ENCODE peak calls at places on chromosomes 11 and 22, in nine cellular contexts. A is suprapubic skin, X is Caco-2, M is transverse colon, H is astrocyte of the spinal cord, L is mesothelial cell of epicardium, K is AG09319, R is type B pancreatic cell, W is GM06990. C is an unnamed sample.
A peak's percentile ranks its signal among the peaks of the same experiment; 100 is the strongest.

GRCh38 chr11:108559904-108560303 is 33.7 kb downstream of the EXPH5 start:
- DNase-seq in L (no peak), R (no peak), X (peak; percentile 37), H (peak; percentile 75), M (no peak), W (no peak), K (peak; percentile 79), A (no peak), C (no peak)

GRCh38 chr11:76810151-76810853 is 27.1 kb downstream of the TSKU start:
- DNase-seq in L (peak; percentile 40), A (no peak), H (no peak), M (peak; percentile 64), W (peak; percentile 50), R (peak; percentile 54), K (no peak), X (peak; percentile 57), C (peak; percentile 63)

GRCh38 chr11:93772123-93772522 is 12.0 kb upstream of the MED17 start:
- DNase-seq in X (no peak), L (no peak), M (no peak), R (no peak), A (no peak), W (no peak), K (no peak), H (no peak), C (no peak)

GRCh38 chr11:119751281-119752060 is 22.5 kb upstream of the NECTIN1 start:
- DNase-seq in W (peak; percentile 66), A (no peak), X (no peak), M (no peak), K (no peak), L (no peak), R (no peak), H (no peak), C (no peak)

GRCh38 chr22:45608763-45609180 is 62.9 kb upstream of the ATXN10 start:
- DNase-seq in K (no peak), H (peak; percentile 81), L (no peak), R (no peak), X (no peak), A (no peak), M (no peak), W (no peak), C (no peak)

GRCh38 chr11:2097998-2098690 is 41.0 kb downstream of the IGF2 start:
- DNase-seq in A (peak; percentile 53), W (no peak), M (no peak), L (no peak), K (no peak), H (no peak), R (no peak), X (no peak), C (no peak)

GRCh38 chr11:34348919-34349318 is 8.9 kb downstream of the ABTB2 start:
- DNase-seq in X (no peak), A (no peak), R (no peak), L (no peak), H (no peak), K (no peak), M (no peak), W (no peak), C (no peak)

GRCh38 chr11:61018059-61018458 is 46.6 kb downstream of the CD6 start:
- DNase-seq in H (no peak), X (no peak), W (no peak), K (no peak), A (no peak), L (no peak), R (no peak), M (no peak), C (no peak)

GRCh38 chr22:38153821-38154562 is 27.6 kb downstream of the PLA2G6 start:
- DNase-seq in A (peak; percentile 48), W (no peak), L (no peak), R (no peak), K (no peak), M (peak; percentile 27), X (no peak), H (no peak), C (no peak)

GRCh38 chr11:11620251-11620965 is 1.4 kb downstream of the GALNT18 start:
- DNase-seq in H (peak; percentile 2), W (peak; percentile 60), R (peak; percentile 72), A (peak; percentile 67), M (peak; percentile 73), X (peak; percentile 44), L (peak; percentile 57), K (no peak), C (peak; percentile 62)

GRCh38 chr11:57499413-57499982 is 16.0 kb downstream of the SLC43A1 start:
- DNase-seq in M (peak; percentile 95), A (peak; percentile 96), W (peak; percentile 81), X (peak; percentile 94), L (peak; percentile 90), K (peak; percentile 72), R (peak; percentile 93), H (peak; percentile 93), C (peak; percentile 94)

GRCh38 chr11:83918471-83918870 is 632.3 kb upstream of the CCDC90B start:
- DNase-seq in R (no peak), H (peak; percentile 8), M (no peak), K (no peak), W (no peak), X (no peak), L (no peak), A (no peak), C (no peak)

GRCh38 chr22:27088026-27088425 is 430.6 kb downstream of the MIAT start:
- DNase-seq in K (no peak), A (no peak), W (no peak), H (peak; percentile 45), R (no peak), M (no peak), L (no peak), X (no peak), C (no peak)

GRCh38 chr11:2702771-2703486 is 3.1 kb upstream of the KCNQ1OT1 start:
- DNase-seq in K (no peak), L (no peak), H (no peak), W (no peak), M (no peak), R (no peak), A (peak; percentile 40), X (no peak), C (no peak)

GRCh38 chr11:73156114-73156513 is 14.0 kb upstream of the FCHSD2 start:
- DNase-seq in K (no peak), W (no peak), M (no peak), R (no peak), L (no peak), H (no peak), X (no peak), A (no peak), C (no peak)

GRCh38 chr22:21446128-21446826 is 20.9 kb upstream of the TMEM191C start:
- DNase-seq in R (peak; percentile 69), W (no peak), K (no peak), A (peak; percentile 55), L (no peak), H (no peak), M (no peak), X (peak; percentile 1), C (no peak)

GRCh38 chr22:47556473-47556872 is 794.0 kb downstream of the TBC1D22A start:
- DNase-seq in R (no peak), W (no peak), M (no peak), K (no peak), A (no peak), H (no peak), X (no peak), L (no peak), C (no peak)

GRCh38 chr11:26830218-26830617 is 108.4 kb upstream of the SLC5A12 start:
- DNase-seq in H (no peak), R (no peak), M (no peak), A (no peak), X (no peak), K (no peak), L (no peak), W (no peak), C (no peak)

GRCh38 chr11:66002648-66003225 is 434 bp downstream of the BANF1 start:
- DNase-seq in W (no peak), M (peak; percentile 68), X (no peak), A (no peak), L (no peak), H (peak; percentile 38), R (no peak), K (no peak), C (peak; percentile 43)

GRCh38 chr11:40403321-40403720 is 1056.1 kb downstream of the LRRC4C start:
- DNase-seq in K (no peak), X (no peak), A (no peak), W (no peak), R (no peak), L (no peak), M (no peak), H (no peak), C (no peak)

GRCh38 chr11:69598147-69598546 is 42.8 kb upstream of the CCND1 start:
- DNase-seq in R (no peak), X (peak; percentile 55), L (no peak), H (no peak), A (no peak), W (no peak), M (no peak), K (no peak), C (peak; percentile 34)
- TF ChIP-seq CTCF in R (peak; percentile 31), X (no peak), L (no peak), H (peak; percentile 19), A (no peak), W (peak; percentile 9), M (no peak), K (no peak), C (no peak)

GRCh38 chr11:112315057-112315720 is 54.5 kb upstream of the PLET1 start:
- DNase-seq in W (no peak), H (no peak), A (no peak), L (no peak), K (no peak), M (no peak), X (no peak), R (no peak), C (no peak)
- TF ChIP-seq CTCF in W (no peak), H (no peak), A (no peak), L (no peak), K (no peak), M (no peak), X (no peak), R (no peak), C (no peak)

GRCh38 chr11:131544591-131544990 is 174.2 kb downstream of the NTM start:
- DNase-seq in A (no peak), M (no peak), L (no peak), K (no peak), X (no peak), R (no peak), W (no peak), H (no peak), C (no peak)
- TF ChIP-seq CTCF in A (no peak), M (no peak), L (no peak), K (no peak), X (no peak), R (no peak), W (no peak), H (peak; percentile 3), C (no peak)

DNA sequence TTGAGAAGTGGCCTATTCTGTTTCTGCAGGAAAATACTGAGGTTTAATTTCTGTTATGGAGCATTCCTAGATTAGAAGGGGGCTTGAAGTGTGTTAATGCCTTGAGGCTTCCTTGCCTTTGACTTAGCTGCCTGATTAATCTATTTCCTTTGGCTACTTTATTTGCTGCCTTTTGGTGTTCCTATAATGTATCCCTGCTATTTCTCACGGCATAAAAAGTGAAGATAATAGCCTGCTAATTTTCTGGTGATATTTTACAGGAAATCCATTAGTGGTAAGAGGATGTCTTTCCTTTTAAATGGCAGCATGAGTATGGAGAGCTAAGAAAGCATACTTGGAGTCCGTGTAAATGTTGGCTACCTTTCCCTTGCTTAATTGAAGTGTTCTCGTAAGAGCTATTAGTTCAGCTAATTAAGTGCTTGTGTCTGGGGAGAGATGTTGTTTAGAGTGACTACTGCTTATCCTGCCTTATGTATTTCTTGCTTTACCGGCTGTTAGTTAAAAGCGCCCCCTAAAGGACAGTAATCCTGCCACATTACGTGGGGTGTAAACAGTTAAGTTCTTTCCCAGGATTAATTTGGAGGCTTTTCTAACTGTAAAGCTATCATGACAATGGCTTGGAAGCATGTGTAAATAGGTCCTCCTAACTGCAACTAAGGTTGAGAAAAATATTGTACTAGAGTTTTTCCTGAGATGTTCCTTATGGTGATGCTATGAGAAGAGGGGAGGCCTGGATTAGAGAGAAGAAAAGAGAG is 45.6 kb downstream of the ZNF280B start:
- DNase-seq in L (no peak), R (no peak), X (no peak), W (no peak), A (no peak), M (no peak), K (no peak), H (no peak), C (no peak)
- TF ChIP-seq CTCF in L (no peak), R (no peak), X (no peak), W (peak; percentile 35), A (no peak), M (no peak), K (no peak), H (peak; percentile 34), C (no peak)

C was measured in Calu3.